ENCODE peak calls at places on chromosomes 4 and X, in four cellular contexts. Q is stimulated activated CD4-positive, alpha-beta T cell treated with anti-CD3 and anti-CD28 coated beads, TNF-alpha, amount 100 ng/mL, for 4 hours; P is RWPE1; W is T-cell. C is an unnamed sample.
A peak's percentile ranks its signal among the peaks of the same experiment; 100 is the strongest.

GRCh38 chr4:73450398-73451004 is 14.5 kb downstream of the AFP start:
- DNase-seq in Q (no peak), P (peak; percentile 26), W (no peak), C (no peak)

GRCh38 chrX:41334866-41335589 is 1.1 kb downstream of the DDX3X start:
- DNase-seq in Q (peak; percentile 23), P (peak; percentile 42), W (peak; percentile 46), C (peak; percentile 40)

GRCh38 chrX:15356444-15356843 is 21.1 kb upstream of the PIGA start:
- DNase-seq in Q (no peak), P (no peak), W (no peak), C (no peak)

GRCh38 chr4:54225671-54226398 is 3.3 kb upstream of the PDGFRA start:
- DNase-seq in Q (no peak), P (no peak), W (no peak), C (no peak)

GRCh38 chr4:128155231-128155855 is 94.2 kb downstream of the LARP1B start:
- DNase-seq in Q (no peak), P (no peak), W (no peak), C (no peak)

GRCh38 chr4:122776916-122777315 is 44.4 kb downstream of the BBS12 start:
- DNase-seq in Q (no peak), P (peak; percentile 29), W (no peak), C (no peak)

GRCh38 chrX:71514367-71515038 is 18.4 kb upstream of the OGT start:
- DNase-seq in Q (no peak), P (no peak), W (peak; percentile 49), C (no peak)

GRCh38 chr4:188023682-188024081 is 28.1 kb downstream of the ZFP42 start:
- DNase-seq in Q (no peak), P (peak; percentile 85), W (no peak), C (no peak)

GRCh38 chr4:1253831-1254230 is 4.9 kb upstream of the CTBP1 start:
- DNase-seq in Q (no peak), P (no peak), W (no peak), C (no peak)

GRCh38 chr4:3741217-3742011 is 24.8 kb upstream of the ADRA2C start:
- DNase-seq in Q (no peak), P (no peak), W (no peak), C (no peak)

GRCh38 chr4:105715692-105716278 is 7.2 kb downstream of the GSTCD start:
- DNase-seq in Q (no peak), P (peak; percentile 42), W (no peak), C (peak; percentile 12)

GRCh38 chrX:153882086-153882498 is 3.9 kb downstream of the L1CAM start:
- DNase-seq in Q (no peak), P (no peak), W (no peak), C (no peak)

GRCh38 chr4:25350561-25350960 is 26.5 kb upstream of the ANAPC4 start:
- DNase-seq in Q (no peak), P (no peak), W (no peak), C (no peak)

GRCh38 chr4:13547563-13548041 is 3.3 kb upstream of the NKX3-2 start:
- DNase-seq in Q (no peak), P (no peak), W (peak; percentile 24), C (no peak)

GRCh38 chr4:121252224-121252806 is 88.2 kb upstream of the TNIP3 start:
- DNase-seq in Q (no peak), P (peak; percentile 66), W (peak; percentile 52), C (no peak)

GRCh38 chr4:5989236-5990225 is 28.7 kb downstream of the C4orf50 start:
- DNase-seq in Q (no peak), P (no peak), W (no peak), C (no peak)

GRCh38 chr4:177505171-177505615 is 63.0 kb upstream of the AGA start:
- DNase-seq in Q (no peak), P (no peak), W (no peak), C (no peak)

GRCh38 chrX:69615323-69615722 is 590 bp upstream of the EDA start:
- DNase-seq in Q (no peak), P (no peak), W (no peak), C (no peak)

GRCh38 chrX:36401774-36402173 is 482.2 kb downstream of the CFAP47 start:
- DNase-seq in Q (no peak), P (no peak), W (no peak), C (no peak)

GRCh38 chr4:3807861-3808521 is 41.8 kb downstream of the ADRA2C start:
- DNase-seq in Q (no peak), P (no peak), W (no peak), C (no peak)

GRCh38 chr4:86522349-86522748 is 71.8 kb upstream of the PTPN13 start:
- DNase-seq in Q (no peak), P (no peak), W (no peak), C (no peak)

GRCh38 chrX:11944486-11944885 is 186.4 kb downstream of the MSL3 start:
- DNase-seq in Q (no peak), P (peak; percentile 10), W (no peak), C (no peak)

GRCh38 chr4:177546745-177547144 is 104.5 kb upstream of the AGA start:
- DNase-seq in Q (no peak), P (peak; percentile 20), W (no peak), C (no peak)

GRCh38 chrX:7614616-7615015 is 228.4 kb upstream of the VCX start:
- DNase-seq in Q (no peak), P (no peak), W (no peak), C (no peak)

GRCh38 chr4:138734746-138735145 is 280.8 kb upstream of the NOCT start:
- DNase-seq in Q (no peak), P (no peak), W (no peak), C (no peak)

GRCh38 chr4:182969651-182970279 is 52.6 kb upstream of the DCTD start:
- DNase-seq in Q (no peak), P (no peak), W (no peak), C (no peak)

GRCh38 chr4:158722291-158722916 is 792 bp downstream of the PPID start:
- DNase-seq in Q (no peak), P (peak; percentile 31), W (no peak), C (no peak)

GRCh38 chr4:75302648-75303047 is 211.6 kb downstream of the RCHY1 start:
- DNase-seq in Q (no peak), P (no peak), W (no peak), C (no peak)

GRCh38 chrX:25721564-25721963 is 416.6 kb upstream of the MAGEB18 start:
- DNase-seq in Q (no peak), P (no peak), W (no peak), C (no peak)

GRCh38 chrX:73563740-73564073 is 710 bp downstream of the CHIC1 start:
- DNase-seq in Q (no peak), P (no peak), W (no peak), C (no peak)